ENCODE peak calls at places on chromosomes 11 and 22, in seven cellular contexts. F, K, B, U, S, Q and V are unnamed samples.
A peak's percentile ranks its signal among the peaks of the same experiment; 100 is the strongest.

GRCh38 chr11:20055312-20055711 is 105.0 kb downstream of the DBX1 start:
- DNase-seq in F (peak; percentile 69), B (no peak), K (no peak), U (no peak), S (no peak), Q (no peak), V (no peak)

GRCh38 chr22:22487059-22487458 is 21.5 kb downstream of the ZNF280B start:
- DNase-seq in F (peak; percentile 60), K (no peak), B (no peak), U (no peak), Q (no peak), S (no peak), V (no peak)

GRCh38 chr11:33063326-33063775 is 24.0 kb downstream of the TCP11L1 start:
- DNase-seq in Q (no peak), F (no peak), U (no peak), S (peak; percentile 79), B (no peak), K (no peak), V (no peak)

GRCh38 chr11:110891411-110891810 is 179.2 kb upstream of the ARHGAP20 start:
- DNase-seq in B (no peak), F (no peak), U (no peak), Q (no peak), K (no peak), S (no peak), V (no peak)

GRCh38 chr11:7442588-7443215 is 42.6 kb upstream of the OLFML1 start:
- DNase-seq in K (peak; percentile 56), Q (peak; percentile 47), S (peak; percentile 64), F (peak; percentile 85), B (peak; percentile 43), U (peak; percentile 83), V (peak; percentile 31)

GRCh38 chr22:38924197-38924952 is 33.0 kb upstream of the APOBEC3A start:
- DNase-seq in K (no peak), F (peak; percentile 65), Q (no peak), B (no peak), U (peak; percentile 40), S (no peak), V (peak; percentile 22)

GRCh38 chr11:113550179-113550578 is 75.0 kb upstream of the DRD2 start:
- DNase-seq in B (no peak), Q (no peak), S (no peak), U (no peak), K (no peak), F (no peak), V (no peak)

GRCh38 chr11:68677432-68677831 is 6.9 kb upstream of the GAL start:
- DNase-seq in S (no peak), U (no peak), F (peak; percentile 26), B (no peak), K (no peak), Q (no peak), V (no peak)

GRCh38 chr22:26553056-26553752 is 36.7 kb downstream of the TPST2 start:
- DNase-seq in Q (no peak), U (no peak), K (no peak), S (no peak), B (no peak), F (peak; percentile 30), V (no peak)

GRCh38 chr11:63915961-63916836 is 765 bp downstream of the RCOR2 start:
- DNase-seq in S (peak; percentile 71), Q (no peak), K (no peak), U (no peak), F (peak; percentile 64), B (no peak), V (peak; percentile 76)

GRCh38 chr11:113163291-113164030 is 150.9 kb upstream of the TTC12 start:
- DNase-seq in Q (no peak), F (no peak), K (no peak), U (no peak), S (no peak), B (no peak), V (no peak)

GRCh38 chr11:131998020-131998419 is 627.6 kb downstream of the NTM start:
- DNase-seq in B (no peak), K (no peak), Q (no peak), F (no peak), S (no peak), U (no peak), V (no peak)

GRCh38 chr22:24758164-24758799 is 16.2 kb downstream of the PIWIL3 start:
- DNase-seq in S (peak; percentile 74), U (peak; percentile 61), Q (peak; percentile 9), K (peak; percentile 36), B (peak; percentile 25), F (peak; percentile 72), V (peak; percentile 53)

GRCh38 chr22:49152146-49152929 is 675.3 kb downstream of the BRD1 start:
- DNase-seq in K (no peak), S (no peak), U (no peak), Q (no peak), B (no peak), F (no peak), V (no peak)

GRCh38 chr11:18600915-18601569 is 1.5 kb downstream of the MISFA start:
- DNase-seq in F (no peak), K (no peak), S (no peak), U (no peak), B (no peak), Q (no peak), V (no peak)

GRCh38 chr22:21778705-21779363 is 43.2 kb upstream of the YPEL1 start:
- DNase-seq in S (no peak), Q (no peak), K (no peak), B (no peak), U (no peak), F (peak; percentile 17), V (no peak)

GRCh38 chr11:6612816-6613136 is 760 bp upstream of the TAF10 start:
- DNase-seq in S (no peak), U (no peak), B (no peak), K (no peak), F (no peak), Q (no peak), V (no peak)